ENCODE peak calls at places on chromosome 11, in six cellular contexts. P is tibial artery, B is kidney epithelial cell, D is BJ, C is Panc1, A is MCF 10A. Z is an unnamed sample.

GRCh38 chr11:113896156-113896879 is 8.3 kb upstream of the HTR3B start:
- DNase-seq in P (no peak), B (no peak), D (no peak), C (no peak), A (peak; percentile 42), Z (no peak)

GRCh38 chr11:61028135-61028729 is 56.8 kb downstream of the CD6 start:
- DNase-seq in P (no peak), B (no peak), D (no peak), C (no peak), A (peak; percentile 36), Z (peak; percentile 72)

GRCh38 chr11:129840236-129840635 is 24.6 kb downstream of the TMEM45B start:
- DNase-seq in P (no peak), B (no peak), D (no peak), C (no peak), A (no peak), Z (no peak)

GRCh38 chr11:65428578-65429068 is 6.0 kb downstream of the NEAT1 start:
- DNase-seq in P (peak; percentile 72), B (no peak), D (no peak), C (no peak), A (no peak), Z (no peak)

GRCh38 chr11:14308114-14308896 is 50.7 kb downstream of the RRAS2 start:
- DNase-seq in P (no peak), B (no peak), D (no peak), C (no peak), A (peak; percentile 65), Z (no peak)

GRCh38 chr11:67302571-67303131 is 679 bp upstream of the SSH3 start:
- DNase-seq in P (peak; percentile 73), B (no peak), D (no peak), C (no peak), A (peak; percentile 66), Z (peak; percentile 67)

GRCh38 chr11:64766881-64767280 is 7.1 kb upstream of the PYGM start:
- DNase-seq in P (peak; percentile 64), B (no peak), D (no peak), C (no peak), A (no peak), Z (no peak)

GRCh38 chr11:65417702-65418430 is 4.7 kb upstream of the NEAT1 start:
- DNase-seq in P (peak; percentile 84), B (no peak), D (no peak), C (no peak), A (no peak), Z (no peak)

GRCh38 chr11:77081976-77082836 is 15.4 kb downstream of the CAPN5 start:
- DNase-seq in P (peak; percentile 59), B (no peak), D (no peak), C (no peak), A (no peak), Z (peak; percentile 31)

GRCh38 chr11:63142459-63142858 is 1.6 kb downstream of the SLC22A24 start:
- DNase-seq in P (no peak), B (no peak), D (no peak), C (no peak), A (no peak), Z (no peak)

GRCh38 chr11:95593101-95593500 is 196.5 kb downstream of the FAM76B start:
- DNase-seq in P (peak; percentile 67), B (no peak), D (no peak), C (no peak), A (peak; percentile 5), Z (no peak)

GRCh38 chr11:121524233-121524631 is 71.5 kb upstream of the SORL1-AS1 start:
- DNase-seq in P (no peak), B (no peak), D (no peak), C (no peak), A (no peak), Z (no peak)

GRCh38 chr11:11034476-11034875 is 176.6 kb upstream of the ZBED5 start:
- DNase-seq in P (no peak), B (no peak), D (no peak), C (no peak), A (no peak), Z (no peak)

GRCh38 chr11:12813371-12814225 is 139.4 kb downstream of the TEAD1 start:
- DNase-seq in P (no peak), B (peak; percentile 61), D (no peak), C (no peak), A (peak; percentile 75), Z (no peak)

GRCh38 chr11:3197878-3198528 is 20.6 kb downstream of the MRGPRG start:
- DNase-seq in P (peak; percentile 55), B (no peak), D (no peak), C (no peak), A (no peak), Z (no peak)

GRCh38 chr11:20310137-20310536 is 53.4 kb upstream of the HTATIP2 start:
- DNase-seq in P (no peak), B (no peak), D (no peak), C (no peak), A (no peak), Z (no peak)

GRCh38 chr11:130915556-130916237 is 582 bp downstream of the SNX19 start:
- DNase-seq in P (no peak), B (no peak), D (no peak), C (no peak), A (no peak), Z (no peak)

GRCh38 chr11:128201006-128201405 is 386.4 kb downstream of the ETS1 start:
- DNase-seq in P (no peak), B (no peak), D (no peak), C (no peak), A (no peak), Z (no peak)

GRCh38 chr11:121328967-121329653 is 36.5 kb downstream of the SC5D start:
- DNase-seq in P (no peak), B (no peak), D (no peak), C (no peak), A (no peak), Z (no peak)

GRCh38 chr11:67497656-67498291 is 7.4 kb downstream of the PITPNM1 start:
- DNase-seq in P (no peak), B (no peak), D (no peak), C (no peak), A (no peak), Z (no peak)

DNA sequence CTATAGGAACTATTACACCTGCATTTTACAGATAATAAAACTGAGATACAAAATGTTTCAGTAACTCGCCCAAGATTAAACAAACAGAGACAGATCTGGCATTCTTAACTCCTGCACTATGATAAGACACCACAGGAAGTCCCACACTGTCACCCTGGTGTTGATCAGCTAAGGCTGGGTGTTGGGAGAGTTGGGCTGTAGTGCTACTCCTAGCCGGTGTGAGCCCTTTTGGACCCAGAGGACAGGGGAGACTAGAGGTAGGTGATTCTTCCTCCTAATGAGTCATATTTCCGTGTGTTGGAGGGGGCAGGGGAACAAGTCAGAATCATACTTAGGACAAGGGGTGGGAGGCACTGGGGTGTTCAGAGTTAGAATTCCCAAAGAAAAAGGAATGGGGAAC is 353.2 kb upstream of the TENM4 start:
- DNase-seq in P (no peak), B (no peak), D (no peak), C (no peak), A (peak; percentile 5), Z (no peak)
- TF ChIP-seq CTCF in P (no peak), B (no peak), D (no peak), C (no peak), A (no peak), Z (no peak)

DNA sequence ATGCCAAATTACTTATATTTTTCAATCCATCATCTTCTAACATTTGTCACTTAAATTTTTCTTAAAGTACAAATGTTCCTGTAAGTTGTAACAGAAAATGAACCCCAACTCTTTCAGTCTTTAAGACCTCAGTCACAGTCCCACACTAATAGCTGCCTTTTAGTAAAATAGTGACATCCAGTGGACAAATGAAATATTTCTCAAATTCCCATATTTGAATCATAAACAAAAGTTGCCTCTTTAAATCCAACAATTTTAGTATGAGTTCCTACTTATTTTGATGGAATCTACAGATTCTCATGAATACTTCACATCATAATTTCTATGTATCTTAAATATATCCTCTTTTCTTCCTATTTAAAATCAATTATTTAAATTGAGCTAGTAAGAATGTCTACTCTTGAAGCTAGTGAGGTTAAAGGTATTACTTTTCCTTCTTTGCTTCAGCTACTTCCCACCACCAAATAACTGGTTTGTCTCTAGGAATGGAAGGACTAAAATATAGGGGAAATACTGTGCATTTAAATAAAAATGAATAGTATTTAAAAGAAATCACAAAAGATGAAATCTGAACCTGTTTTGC is 9.2 kb downstream of the LIN7C start:
- DNase-seq in P (no peak), B (no peak), D (no peak), C (no peak), A (peak; percentile 29), Z (no peak)
- TF ChIP-seq CTCF in P (peak; percentile 33), B (peak; percentile 33), D (peak; percentile 52), C (peak; percentile 59), A (peak; percentile 29), Z (peak; percentile 60)

GRCh38 chr11:69643646-69644045 is 2.7 kb downstream of the CCND1 start:
- DNase-seq in P (no peak), B (no peak), D (no peak), C (no peak), A (peak; percentile 6), Z (no peak)
- TF ChIP-seq CTCF in P (no peak), B (no peak), D (no peak), C (peak; percentile 18), A (no peak), Z (peak; percentile 57)

GRCh38 chr11:103619480-103619879 is 417.0 kb upstream of the DDI1 start:
- DNase-seq in P (no peak), B (no peak), D (no peak), C (no peak), A (peak; percentile 34), Z (no peak)
- TF ChIP-seq CTCF in P (no peak), B (peak; percentile 41), D (peak; percentile 10), C (peak; percentile 42), A (peak; percentile 29), Z (no peak)